ENCODE peak calls at places on chromosomes 5 and 9, in five cellular contexts. H is HFF-Myc, Q is foreskin fibroblast, P is WTC11, Y is BJ. X is an unnamed sample.

GRCh38 chr9:35859995-35860348 is 10.2 kb downstream of the OR13J1 start:
- DNase-seq in P (no peak), Y (no peak), H (no peak), Q (no peak), X (no peak)

GRCh38 chr5:150303660-150304411 is 1.1 kb upstream of the ARSI start:
- DNase-seq in Q (no peak), Y (no peak), H (no peak), P (no peak), X (no peak)

GRCh38 chr9:95552814-95553546 is 36.2 kb upstream of the PTCH1 start:
- DNase-seq in P (peak; percentile 52), Q (no peak), Y (no peak), H (no peak), X (no peak)

GRCh38 chr9:76519027-76519835 is 60.2 kb downstream of the GCNT1 start:
- DNase-seq in Y (no peak), P (no peak), Q (no peak), H (no peak), X (no peak)

GRCh38 chr5:14240366-14240765 is 97.2 kb downstream of the TRIO start:
- DNase-seq in Y (peak; percentile 41), P (no peak), H (peak; percentile 50), Q (no peak), X (no peak)

GRCh38 chr5:1156754-1157460 is 44.5 kb upstream of the SLC6A19 start:
- DNase-seq in Y (no peak), P (no peak), H (no peak), Q (no peak), X (no peak)

GRCh38 chr5:89968870-89969472 is 440.6 kb downstream of the CETN3 start:
- DNase-seq in Q (peak; percentile 16), H (peak; percentile 4), Y (no peak), P (no peak), X (no peak)

GRCh38 chr9:110058304-110058953 is 149.5 kb downstream of the C9orf152 start:
- DNase-seq in P (peak; percentile 68), Q (no peak), H (no peak), Y (no peak), X (peak; percentile 42)

GRCh38 chr5:15501057-15501791 is 1.2 kb downstream of the FBXL7 start:
- DNase-seq in H (no peak), Q (peak; percentile 65), P (peak; percentile 69), Y (no peak), X (no peak)

GRCh38 chr5:448061-448765 is 5.2 kb downstream of the EXOC3 start:
- DNase-seq in P (peak; percentile 12), H (no peak), Q (no peak), Y (no peak), X (no peak)

GRCh38 chr9:130539473-130540223 is 39.7 kb upstream of the FUBP3 start:
- DNase-seq in H (no peak), Q (peak; percentile 65), Y (no peak), P (no peak), X (no peak)

GRCh38 chr5:24720743-24721142 is 76.0 kb upstream of the CDH10 start:
- DNase-seq in P (no peak), Q (no peak), H (no peak), Y (no peak), X (no peak)

GRCh38 chr5:1357946-1358725 is 13.2 kb upstream of the CLPTM1L start:
- DNase-seq in Q (no peak), Y (no peak), P (no peak), H (no peak), X (no peak)

GRCh38 chr9:698276-698675 is 143.2 kb upstream of the DMRT1 start:
- DNase-seq in H (no peak), Q (no peak), P (no peak), Y (no peak), X (no peak)

GRCh38 chr9:72828281-72828731 is 124.5 kb downstream of the ALDH1A1 start:
- DNase-seq in H (no peak), Y (peak; percentile 13), P (no peak), Q (no peak), X (no peak)

GRCh38 chr9:3008091-3008490 is 164.2 kb upstream of the PUM3 start:
- DNase-seq in H (no peak), Q (no peak), P (no peak), Y (no peak), X (no peak)

GRCh38 chr5:122835681-122836080 is 9.7 kb upstream of the SNX24 start:
- DNase-seq in Q (no peak), H (no peak), Y (no peak), P (no peak), X (no peak)

GRCh38 chr5:147098233-147098790 is 136.5 kb upstream of the STK32A start:
- DNase-seq in Q (no peak), H (no peak), Y (peak; percentile 4), P (peak; percentile 49), X (peak; percentile 20)

GRCh38 chr9:117178596-117179111 is 236.2 kb downstream of the ASTN2 start:
- DNase-seq in Y (no peak), P (no peak), Q (no peak), H (no peak), X (no peak)

GRCh38 chr9:96394832-96395496 is 11.5 kb upstream of the SLC35D2 start:
- DNase-seq in Y (no peak), H (no peak), P (no peak), Q (no peak), X (no peak)

GRCh38 chr9:92770005-92770995 is 5.7 kb upstream of the BICD2 start:
- DNase-seq in P (no peak), Q (no peak), Y (no peak), H (no peak), X (no peak)

GRCh38 chr5:926416-927171 is 33.9 kb downstream of the TRIP13 start:
- DNase-seq in P (peak; percentile 56), H (no peak), Y (no peak), Q (no peak), X (peak; percentile 79)

GRCh38 chr9:127224178-127224882 is 40.2 kb upstream of the GARNL3 start:
- DNase-seq in Y (no peak), Q (peak; percentile 50), H (peak; percentile 47), P (peak; percentile 99), X (peak; percentile 98)
- TF ChIP-seq CTCF in Y (peak; percentile 19), Q (no peak), H (peak; percentile 21), P (no peak), X (no peak)

GRCh38 chr5:137735531-137736284 is at the start of gene KLHL3:
- DNase-seq in Q (no peak), Y (no peak), P (peak; percentile 89), H (no peak), X (peak; percentile 29)
- TF ChIP-seq CTCF in Q (no peak), Y (no peak), P (no peak), H (peak; percentile 4), X (peak; percentile 46)

DNA sequence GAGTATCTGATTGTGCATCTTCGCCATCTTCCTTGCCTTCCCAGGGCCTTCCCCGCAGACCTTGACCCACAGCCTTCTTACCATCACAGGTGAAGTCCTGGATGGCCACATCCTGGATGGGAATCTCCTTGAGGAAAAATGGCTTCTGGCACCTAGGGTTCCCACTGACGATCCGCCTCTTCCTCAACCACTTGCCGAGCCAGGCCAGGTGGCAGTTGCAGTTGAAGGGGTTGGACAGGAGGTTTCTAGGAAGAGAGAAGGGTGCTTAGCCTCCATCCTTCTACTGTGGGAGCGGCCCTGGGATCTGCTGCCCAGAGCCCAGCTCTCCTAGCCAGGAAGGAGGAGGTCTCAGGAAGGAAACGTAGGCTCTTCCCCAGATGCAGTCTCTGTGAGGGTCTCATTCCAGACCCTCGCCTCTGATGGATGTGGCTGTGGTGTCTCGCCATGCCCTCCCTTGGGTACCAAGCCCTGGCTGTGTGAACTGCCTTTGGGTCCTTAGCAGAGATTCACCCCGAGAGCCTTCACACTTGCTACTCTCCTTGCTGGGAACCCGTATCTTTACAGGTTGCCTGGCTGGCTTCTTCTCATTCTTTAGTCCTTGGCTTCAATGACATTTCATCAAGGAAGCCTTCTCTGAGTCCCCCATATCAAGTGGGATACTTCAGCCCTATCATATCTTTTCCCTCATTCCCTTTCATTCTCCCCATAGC is 170.4 kb upstream of the PANK3 start:
- DNase-seq in Q (no peak), H (no peak), Y (no peak), P (no peak), X (no peak)
- TF ChIP-seq CTCF in Q (no peak), H (no peak), Y (no peak), P (no peak), X (no peak)

GRCh38 chr5:170226138-170226435 is 6.7 kb upstream of the C5orf58 start:
- DNase-seq in P (no peak), Y (no peak), Q (no peak), H (no peak), X (no peak)
- TF ChIP-seq CTCF in P (no peak), Y (no peak), Q (no peak), H (no peak), X (no peak)

DNA sequence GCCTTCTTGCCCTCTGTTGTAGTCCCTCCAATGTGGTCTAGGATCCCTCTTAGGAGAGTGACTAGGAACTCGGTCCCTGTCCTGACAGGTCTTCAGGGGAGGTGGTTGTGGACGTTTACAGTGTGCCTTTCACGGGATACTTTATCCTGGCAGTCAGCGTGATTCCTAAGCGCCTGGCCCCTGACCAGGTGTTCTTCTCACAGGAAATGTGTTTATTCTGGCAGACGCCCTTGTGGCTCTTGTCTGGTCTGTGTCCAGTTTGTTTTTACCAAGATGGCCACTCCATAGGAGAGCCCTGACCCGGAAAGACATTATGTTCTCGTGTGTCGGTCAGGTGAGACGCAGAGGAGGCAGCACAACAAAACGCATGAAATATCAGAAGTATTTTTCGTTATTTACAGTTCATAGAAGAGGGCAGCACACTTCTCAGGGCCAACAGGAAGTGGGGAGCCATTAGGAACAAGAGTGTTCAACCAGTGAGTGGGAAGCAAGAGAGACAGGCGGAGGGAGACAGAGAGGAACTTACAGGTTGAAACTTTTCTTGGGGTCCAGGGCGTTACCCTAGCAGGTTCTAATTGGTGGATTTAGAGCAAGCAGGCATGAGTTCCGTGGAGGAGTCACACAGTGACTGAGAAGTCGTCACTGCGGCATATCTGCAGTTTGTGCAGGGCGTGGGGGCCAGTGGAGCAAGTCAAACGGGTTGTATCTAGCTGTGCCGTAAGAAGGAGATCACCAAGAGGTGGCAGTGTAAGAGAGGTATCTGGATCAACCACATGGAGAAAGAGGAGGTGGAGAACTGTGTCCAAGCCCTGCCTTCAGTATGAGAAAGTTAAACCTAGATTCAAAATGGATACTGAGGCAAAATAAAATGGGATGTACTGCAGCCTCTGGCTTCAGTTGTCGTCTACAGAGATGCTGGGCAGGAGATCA is 412.9 kb downstream of the ZSWIM6 start:
- DNase-seq in H (no peak), Q (no peak), P (no peak), Y (no peak), X (no peak)
- TF ChIP-seq CTCF in H (no peak), Q (no peak), P (no peak), Y (no peak), X (no peak)

DNA sequence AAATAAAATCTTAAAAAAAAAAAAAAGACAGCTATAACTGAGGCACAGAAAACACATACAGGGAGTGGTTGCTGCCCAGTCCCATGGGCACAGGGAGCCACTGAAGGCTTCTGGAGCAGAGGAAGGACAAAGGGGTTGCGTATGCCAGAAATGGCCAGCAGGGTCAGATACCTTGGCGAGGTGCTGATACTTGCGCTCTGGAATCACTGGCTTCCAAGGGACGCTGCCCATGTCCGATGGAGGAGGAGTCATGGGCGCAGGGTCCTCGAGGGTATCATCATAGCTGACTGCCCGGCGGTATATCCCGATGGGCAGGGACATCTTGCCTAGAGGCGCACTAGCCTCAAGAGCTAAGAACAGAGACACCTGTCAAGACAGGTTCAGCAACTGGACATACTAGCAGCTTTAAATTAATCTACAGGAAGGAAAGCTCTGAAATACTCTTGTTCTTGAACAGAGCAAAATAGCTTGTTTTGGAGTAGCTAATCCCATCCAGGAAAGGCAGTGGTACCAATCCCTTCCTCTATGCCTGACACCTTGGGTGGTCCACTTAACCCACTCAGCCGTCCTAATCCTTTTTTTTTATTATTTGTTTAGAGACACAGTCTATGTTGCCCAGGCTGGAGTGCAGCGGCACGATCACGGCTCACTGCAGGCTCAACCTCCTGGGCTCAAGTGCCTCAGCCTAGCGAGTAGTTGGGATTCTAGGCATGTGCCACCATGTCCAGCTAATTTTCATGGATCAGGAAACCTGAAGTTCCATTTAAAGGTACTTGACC is 6.0 kb downstream of the KIAA1191 start:
- DNase-seq in H (no peak), Q (no peak), Y (no peak), P (peak; percentile 37), X (no peak)
- TF ChIP-seq CTCF in H (no peak), Q (no peak), Y (no peak), P (no peak), X (no peak)

GRCh38 chr9:21585756-21586752 is 103.9 kb upstream of the IFNE start:
- DNase-seq in P (no peak), H (no peak), Q (peak; percentile 64), Y (no peak), X (no peak)
- TF ChIP-seq CTCF in P (no peak), H (peak; percentile 23), Q (peak; percentile 37), Y (peak; percentile 37), X (no peak)

X was measured in GM13977.